ENCODE peak calls at places on chromosomes 2 and 18, in five cellular contexts. One of them, this sample, is unnamed.

GRCh38 chr2:197307933-197308521 is 2.6 kb downstream of the ANKRD44 start:
- DNase-seq in GM12864: no peak
- DNase-seq in PC-3: no peak
- DNase-seq in epithelial cell of esophagus: no peak
- DNase-seq in heart right ventricle: no peak
- DNase-seq in this sample: no peak

GRCh38 chr2:187390891-187391290 is 57.2 kb downstream of the CALCRL start:
- DNase-seq in heart right ventricle: no peak
- DNase-seq in GM12864: no peak
- DNase-seq in epithelial cell of esophagus: peak; percentile 94
- DNase-seq in PC-3: peak; percentile 84
- DNase-seq in this sample: peak; percentile 97

GRCh38 chr2:179652296-179652695 is 209.1 kb downstream of the ZNF385B start:
- DNase-seq in epithelial cell of esophagus: no peak
- DNase-seq in GM12864: no peak
- DNase-seq in heart right ventricle: no peak
- DNase-seq in PC-3: no peak
- DNase-seq in this sample: no peak

GRCh38 chr2:66929632-66930385 is 467.3 kb upstream of the ETAA1 start:
- DNase-seq in GM12864: no peak
- DNase-seq in epithelial cell of esophagus: peak; percentile 83
- DNase-seq in PC-3: peak; percentile 80
- DNase-seq in heart right ventricle: peak; percentile 41
- DNase-seq in this sample: peak; percentile 65

GRCh38 chr2:74688881-74689280 is 34.8 kb downstream of the SEMA4F start:
- DNase-seq in PC-3: peak; percentile 61
- DNase-seq in heart right ventricle: no peak
- DNase-seq in epithelial cell of esophagus: peak; percentile 55
- DNase-seq in GM12864: no peak
- DNase-seq in this sample: peak; percentile 37

GRCh38 chr18:50836521-50836957 is 16.7 kb upstream of the MRO start:
- DNase-seq in PC-3: peak; percentile 85
- DNase-seq in heart right ventricle: no peak
- DNase-seq in GM12864: no peak
- DNase-seq in epithelial cell of esophagus: peak; percentile 76
- DNase-seq in this sample: peak; percentile 90

GRCh38 chr2:70347831-70348230 is 46.0 kb upstream of the FAM136A start:
- DNase-seq in PC-3: no peak
- DNase-seq in epithelial cell of esophagus: no peak
- DNase-seq in GM12864: no peak
- DNase-seq in heart right ventricle: no peak
- DNase-seq in this sample: no peak

GRCh38 chr2:108330971-108331370 is 42.3 kb downstream of the SULT1C2 start:
- DNase-seq in epithelial cell of esophagus: no peak
- DNase-seq in GM12864: no peak
- DNase-seq in PC-3: no peak
- DNase-seq in heart right ventricle: peak; percentile 7
- DNase-seq in this sample: no peak

GRCh38 chr2:20355131-20355530 is 4.5 kb upstream of the PUM2 start:
- DNase-seq in heart right ventricle: no peak
- DNase-seq in epithelial cell of esophagus: peak; percentile 85
- DNase-seq in PC-3: no peak
- DNase-seq in GM12864: no peak
- DNase-seq in this sample: peak; percentile 44

GRCh38 chr2:46798041-46798440 is 117.6 kb downstream of the MCFD2 start:
- DNase-seq in GM12864: no peak
- DNase-seq in heart right ventricle: no peak
- DNase-seq in PC-3: no peak
- DNase-seq in epithelial cell of esophagus: no peak
- DNase-seq in this sample: no peak

GRCh38 chr2:187497140-187497539 is 49.1 kb upstream of the CALCRL start:
- DNase-seq in heart right ventricle: no peak
- DNase-seq in GM12864: no peak
- DNase-seq in PC-3: no peak
- DNase-seq in epithelial cell of esophagus: no peak
- DNase-seq in this sample: no peak

GRCh38 chr18:52283927-52284326 is 56.1 kb upstream of the DCC start:
- DNase-seq in heart right ventricle: no peak
- DNase-seq in GM12864: no peak
- DNase-seq in PC-3: no peak
- DNase-seq in epithelial cell of esophagus: no peak
- DNase-seq in this sample: no peak

GRCh38 chr2:164903944-164904343 is 51.4 kb downstream of the SLC38A11 start:
- DNase-seq in heart right ventricle: no peak
- DNase-seq in PC-3: peak; percentile 9
- DNase-seq in GM12864: no peak
- DNase-seq in epithelial cell of esophagus: peak; percentile 62
- DNase-seq in this sample: peak; percentile 23

GRCh38 chr18:67417864-67418523 is 98.5 kb downstream of the DSEL start:
- DNase-seq in epithelial cell of esophagus: peak; percentile 9
- DNase-seq in GM12864: peak; percentile 4
- DNase-seq in PC-3: peak; percentile 59
- DNase-seq in heart right ventricle: peak; percentile 7
- DNase-seq in this sample: peak; percentile 41

GRCh38 chr2:10135296-10136089 is 13.0 kb downstream of the RRM2 start:
- DNase-seq in PC-3: peak; percentile 41
- DNase-seq in epithelial cell of esophagus: no peak
- DNase-seq in GM12864: no peak
- DNase-seq in heart right ventricle: no peak
- DNase-seq in this sample: no peak

GRCh38 chr2:147588191-147588590 is 256.6 kb upstream of the ACVR2A start:
- DNase-seq in GM12864: no peak
- DNase-seq in epithelial cell of esophagus: peak; percentile 84
- DNase-seq in PC-3: peak; percentile 54
- DNase-seq in heart right ventricle: no peak
- DNase-seq in this sample: peak; percentile 81

GRCh38 chr18:76983184-76983583 is 149.4 kb downstream of the MBP start:
- DNase-seq in PC-3: peak; percentile 91
- DNase-seq in GM12864: peak; percentile 37
- DNase-seq in epithelial cell of esophagus: peak; percentile 97
- DNase-seq in heart right ventricle: peak; percentile 75
- DNase-seq in this sample: peak; percentile 92

GRCh38 chr2:174673405-174673804 is 75.8 kb upstream of the WIPF1 start:
- DNase-seq in epithelial cell of esophagus: no peak
- DNase-seq in PC-3: no peak
- DNase-seq in GM12864: no peak
- DNase-seq in heart right ventricle: no peak
- DNase-seq in this sample: no peak

GRCh38 chr2:85709385-85709784 is 15.2 kb downstream of the GNLY start:
- DNase-seq in PC-3: no peak
- DNase-seq in heart right ventricle: no peak
- DNase-seq in GM12864: no peak
- DNase-seq in epithelial cell of esophagus: no peak
- DNase-seq in this sample: peak; percentile 26

GRCh38 chr2:206526416-206526815 is 83.1 kb downstream of the ADAM23 start:
- DNase-seq in epithelial cell of esophagus: no peak
- DNase-seq in heart right ventricle: no peak
- DNase-seq in PC-3: no peak
- DNase-seq in GM12864: no peak
- DNase-seq in this sample: no peak

GRCh38 chr2:216651370-216651881 is 18.2 kb downstream of the IGFBP2 start:
- DNase-seq in heart right ventricle: no peak
- DNase-seq in PC-3: peak; percentile 52
- DNase-seq in epithelial cell of esophagus: peak; percentile 68
- DNase-seq in GM12864: no peak
- DNase-seq in this sample: peak; percentile 82

GRCh38 chr2:197952540-197953202 is 148.3 kb downstream of the PLCL1 start:
- DNase-seq in epithelial cell of esophagus: no peak
- DNase-seq in GM12864: no peak
- DNase-seq in heart right ventricle: no peak
- DNase-seq in PC-3: no peak
- DNase-seq in this sample: no peak

GRCh38 chr2:10254373-10255188 is 48.1 kb upstream of the HPCAL1 start:
- DNase-seq in heart right ventricle: no peak
- DNase-seq in PC-3: peak; percentile 81
- DNase-seq in epithelial cell of esophagus: peak; percentile 17
- DNase-seq in GM12864: no peak
- DNase-seq in this sample: no peak

GRCh38 chr18:24731981-24732380 is 271.5 kb downstream of the HRH4 start:
- DNase-seq in GM12864: no peak
- DNase-seq in heart right ventricle: no peak
- DNase-seq in PC-3: peak; percentile 49
- DNase-seq in epithelial cell of esophagus: peak; percentile 28
- DNase-seq in this sample: peak; percentile 8

GRCh38 chr2:39326644-39327043 is 82.9 kb upstream of the CDKL4 start:
- DNase-seq in GM12864: no peak
- DNase-seq in PC-3: no peak
- DNase-seq in epithelial cell of esophagus: no peak
- DNase-seq in heart right ventricle: no peak
- DNase-seq in this sample: no peak
- TF ChIP-seq CTCF in GM12864: no peak
- TF ChIP-seq CTCF in PC-3: peak; percentile 36
- TF ChIP-seq CTCF in epithelial cell of esophagus: no peak
- TF ChIP-seq CTCF in heart right ventricle: no peak
- TF ChIP-seq CTCF in this sample: no peak

GRCh38 chr18:56650944-56651770 is at the start of gene WDR7:
- DNase-seq in epithelial cell of esophagus: peak; percentile 99
- DNase-seq in PC-3: peak; percentile 96
- DNase-seq in GM12864: peak; percentile 98
- DNase-seq in heart right ventricle: peak; percentile 98
- DNase-seq in this sample: peak; percentile 97

GRCh38 chr18:56652802-56653201 is 1.6 kb downstream of the WDR7 start:
- DNase-seq in PC-3: no peak
- DNase-seq in GM12864: no peak
- DNase-seq in heart right ventricle: no peak
- DNase-seq in epithelial cell of esophagus: no peak
- DNase-seq in this sample: no peak

GRCh38 chr18:56648307-56648706 is 2.9 kb upstream of the WDR7 start:
- DNase-seq in heart right ventricle: no peak
- DNase-seq in PC-3: no peak
- DNase-seq in epithelial cell of esophagus: no peak
- DNase-seq in GM12864: no peak
- DNase-seq in this sample: no peak

GRCh38 chr18:56651771-56652092 is 573 bp downstream of the WDR7 start:
- DNase-seq in epithelial cell of esophagus: no peak
- DNase-seq in heart right ventricle: no peak
- DNase-seq in PC-3: peak; percentile 8
- DNase-seq in GM12864: no peak
- DNase-seq in this sample: no peak

DNA sequence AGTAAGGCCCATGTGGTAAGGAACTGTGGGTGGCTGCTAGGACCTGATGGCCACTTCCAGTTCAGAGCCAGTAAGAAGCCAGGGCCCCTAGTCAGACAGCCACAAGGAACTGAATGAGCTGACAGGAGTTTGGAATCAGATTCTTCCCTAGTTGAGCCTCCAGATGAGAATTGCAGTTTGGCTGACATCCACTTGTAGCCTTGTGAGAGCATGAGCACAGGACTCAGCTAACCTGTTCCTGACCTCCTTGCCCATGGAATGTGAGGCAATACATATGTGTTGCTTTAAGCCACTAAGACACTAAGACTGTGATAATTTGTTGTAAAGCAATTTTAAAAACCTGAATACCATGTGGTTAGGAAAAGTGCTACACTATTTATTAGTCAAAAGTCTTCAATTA is 1.1 kb upstream of the WDR7 start:
- DNase-seq in epithelial cell of esophagus: no peak
- DNase-seq in heart right ventricle: no peak
- DNase-seq in PC-3: no peak
- DNase-seq in GM12864: no peak
- DNase-seq in this sample: no peak
- H3K4me3 ChIP-seq in epithelial cell of esophagus: no peak overlapping the region
- H3K4me3 ChIP-seq in heart right ventricle: no peak overlapping the region
- H3K4me3 ChIP-seq in PC-3: no peak overlapping the region
- H3K4me3 ChIP-seq in GM12864: no peak overlapping the region
- H3K4me3 ChIP-seq in this sample: no peak overlapping the region

DNA sequence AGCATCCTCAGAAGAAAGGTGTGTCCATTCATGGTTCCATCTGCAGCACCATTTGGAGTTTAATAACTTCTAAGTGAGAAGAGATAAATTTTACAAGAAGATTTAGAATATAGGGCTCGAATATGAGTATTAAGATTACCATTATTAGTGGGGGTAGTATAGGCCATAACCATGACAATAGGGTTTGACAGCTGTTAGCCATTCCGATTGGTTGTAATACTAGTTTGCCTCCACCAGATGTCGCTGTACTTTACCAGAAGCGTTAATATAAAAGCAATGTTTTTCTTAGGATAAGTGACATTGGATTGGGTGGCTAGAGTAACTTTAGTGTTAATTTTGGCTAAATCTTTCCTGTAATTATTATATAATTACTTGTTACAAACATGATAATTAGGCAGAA is 107.5 kb upstream of the SRD5A2 start:
- DNase-seq in epithelial cell of esophagus: no peak
- DNase-seq in PC-3: peak; percentile 30
- DNase-seq in heart right ventricle: no peak
- DNase-seq in GM12864: no peak
- DNase-seq in this sample: no peak
- TF ChIP-seq CTCF in epithelial cell of esophagus: peak; percentile 42
- TF ChIP-seq CTCF in PC-3: peak; percentile 77
- TF ChIP-seq CTCF in heart right ventricle: peak; percentile 54
- TF ChIP-seq CTCF in GM12864: peak; percentile 53
- TF ChIP-seq CTCF in this sample: peak; percentile 35

GRCh38 chr18:70294471-70295191 is 5.8 kb downstream of the SOCS6 start:
- DNase-seq in heart right ventricle: no peak
- DNase-seq in GM12864: no peak
- DNase-seq in PC-3: no peak
- DNase-seq in epithelial cell of esophagus: no peak
- DNase-seq in this sample: no peak

GRCh38 chr18:70295192-70295522 is 6.3 kb downstream of the SOCS6 start:
- DNase-seq in GM12864: no peak
- DNase-seq in heart right ventricle: no peak
- DNase-seq in PC-3: no peak
- DNase-seq in epithelial cell of esophagus: no peak
- DNase-seq in this sample: no peak

GRCh38 chr18:70296289-70296688 is 7.4 kb downstream of the SOCS6 start:
- DNase-seq in PC-3: no peak
- DNase-seq in heart right ventricle: peak; percentile 47
- DNase-seq in GM12864: no peak
- DNase-seq in epithelial cell of esophagus: no peak
- DNase-seq in this sample: no peak

GRCh38 chr18:70295633-70296188 is 6.9 kb downstream of the SOCS6 start:
- DNase-seq in epithelial cell of esophagus: no peak
- DNase-seq in GM12864: no peak
- DNase-seq in heart right ventricle: no peak
- DNase-seq in PC-3: no peak
- DNase-seq in this sample: no peak

DNA sequence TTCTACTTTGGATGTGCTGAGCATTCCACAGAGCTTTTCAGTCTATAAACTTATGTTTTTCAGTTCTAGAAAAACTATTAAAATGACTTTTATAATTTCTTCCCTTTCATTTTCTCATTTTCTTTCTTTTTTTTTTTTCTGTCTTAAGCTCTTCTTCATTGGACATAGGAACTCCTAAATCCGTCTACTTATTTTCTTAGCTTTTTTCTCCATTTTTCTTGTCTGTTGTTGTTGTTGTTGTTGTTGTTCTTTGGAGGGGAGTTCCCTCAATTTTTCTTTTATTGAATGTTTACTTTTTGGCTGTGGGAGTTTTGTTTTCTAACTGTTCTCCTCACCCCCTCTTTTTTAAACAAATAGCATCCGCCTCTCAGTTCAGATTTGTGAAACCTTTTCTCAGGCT is 7.9 kb downstream of the SOCS6 start:
- DNase-seq in GM12864: no peak
- DNase-seq in PC-3: no peak
- DNase-seq in epithelial cell of esophagus: no peak
- DNase-seq in heart right ventricle: no peak
- DNase-seq in this sample: no peak
- H3K4me3 ChIP-seq in GM12864: no peak overlapping the region
- H3K4me3 ChIP-seq in PC-3: no peak overlapping the region
- H3K4me3 ChIP-seq in epithelial cell of esophagus: no peak overlapping the region
- H3K4me3 ChIP-seq in heart right ventricle: no peak overlapping the region
- H3K4me3 ChIP-seq in this sample: no peak overlapping the region

GRCh38 chr2:217703999-217704398 is 298.8 kb downstream of the TNS1 start:
- DNase-seq in GM12864: no peak
- DNase-seq in PC-3: no peak
- DNase-seq in heart right ventricle: no peak
- DNase-seq in epithelial cell of esophagus: no peak
- DNase-seq in this sample: no peak
- TF ChIP-seq CTCF in GM12864: no peak
- TF ChIP-seq CTCF in PC-3: no peak
- TF ChIP-seq CTCF in heart right ventricle: no peak
- TF ChIP-seq CTCF in epithelial cell of esophagus: no peak
- TF ChIP-seq CTCF in this sample: no peak